ENCODE peak calls at places on chromosome 13, in six cellular contexts. Z is CD8-positive, alpha-beta T cell; G is RWPE1; H is Peyer's patch; X is IMR-90; Y is tibial artery. J is an unnamed sample.

GRCh38 chr13:108037348-108037747 is 178.0 kb downstream of the LIG4 start:
- DNase-seq in H (no peak), G (no peak), Z (no peak), Y (no peak), X (no peak), J (no peak)

GRCh38 chr13:46934749-46935148 is 37.9 kb upstream of the HTR2A start:
- DNase-seq in H (no peak), X (no peak), G (no peak), Y (no peak), Z (no peak), J (no peak)

GRCh38 chr13:39417643-39418042 is 185.3 kb downstream of the LHFPL6 start:
- DNase-seq in Z (no peak), G (peak), H (no peak), X (peak), Y (no peak), J (no peak)

GRCh38 chr13:113817860-113818691 is 45.8 kb downstream of the GAS6 start:
- DNase-seq in H (no peak), X (no peak), Y (no peak), G (no peak), Z (no peak), J (peak)

GRCh38 chr13:28574617-28575142 is 79.8 kb upstream of the FLT1 start:
- DNase-seq in H (peak), Y (no peak), X (peak), Z (no peak), G (peak), J (peak)

GRCh38 chr13:31225180-31225579 is 25.4 kb downstream of the B3GLCT start:
- DNase-seq in G (no peak), X (no peak), H (no peak), Z (no peak), Y (no peak), J (no peak)

GRCh38 chr13:114066956-114067355 is 65.5 kb downstream of the RASA3 start:
- DNase-seq in Z (no peak), Y (no peak), H (no peak), G (no peak), X (no peak), J (peak)

GRCh38 chr13:26561636-26562537 is 4.4 kb downstream of the WASF3 start:
- DNase-seq in X (peak), Y (no peak), G (no peak), Z (no peak), H (no peak), J (no peak)

GRCh38 chr13:104006625-104007061 is 940.4 kb upstream of the SLC10A2 start:
- DNase-seq in H (no peak), Z (no peak), G (no peak), Y (no peak), X (peak), J (no peak)

GRCh38 chr13:30120133-30120822 is 187.1 kb downstream of the KATNAL1 start:
- DNase-seq in G (no peak), H (no peak), Y (no peak), X (no peak), Z (no peak), J (no peak)

DNA sequence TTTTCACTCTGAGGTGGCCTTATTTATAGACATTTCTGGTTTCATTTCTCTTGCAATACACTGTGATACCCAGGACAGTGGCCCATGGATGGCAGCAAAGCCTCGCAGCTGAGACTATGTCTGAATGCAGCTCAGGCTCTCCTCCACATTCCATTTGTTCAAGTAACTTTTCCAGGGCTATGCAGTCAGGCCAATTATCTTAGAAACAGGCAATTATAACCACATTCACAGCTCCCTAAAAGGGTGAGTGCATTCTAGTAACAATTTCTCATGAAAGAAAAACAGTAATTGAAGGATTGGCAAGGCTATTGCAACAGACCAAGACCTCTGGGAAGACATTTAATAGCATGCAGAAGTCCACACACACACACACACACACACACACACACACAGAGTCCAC is 264.0 kb downstream of the TBC1D4 start:
- DNase-seq in Z (no peak), G (no peak), H (no peak), X (peak), Y (no peak), J (no peak)
- TF ChIP-seq CTCF in Z (no peak), G (no peak), H (no peak), X (no peak), Y (no peak), J (no peak)

DNA sequence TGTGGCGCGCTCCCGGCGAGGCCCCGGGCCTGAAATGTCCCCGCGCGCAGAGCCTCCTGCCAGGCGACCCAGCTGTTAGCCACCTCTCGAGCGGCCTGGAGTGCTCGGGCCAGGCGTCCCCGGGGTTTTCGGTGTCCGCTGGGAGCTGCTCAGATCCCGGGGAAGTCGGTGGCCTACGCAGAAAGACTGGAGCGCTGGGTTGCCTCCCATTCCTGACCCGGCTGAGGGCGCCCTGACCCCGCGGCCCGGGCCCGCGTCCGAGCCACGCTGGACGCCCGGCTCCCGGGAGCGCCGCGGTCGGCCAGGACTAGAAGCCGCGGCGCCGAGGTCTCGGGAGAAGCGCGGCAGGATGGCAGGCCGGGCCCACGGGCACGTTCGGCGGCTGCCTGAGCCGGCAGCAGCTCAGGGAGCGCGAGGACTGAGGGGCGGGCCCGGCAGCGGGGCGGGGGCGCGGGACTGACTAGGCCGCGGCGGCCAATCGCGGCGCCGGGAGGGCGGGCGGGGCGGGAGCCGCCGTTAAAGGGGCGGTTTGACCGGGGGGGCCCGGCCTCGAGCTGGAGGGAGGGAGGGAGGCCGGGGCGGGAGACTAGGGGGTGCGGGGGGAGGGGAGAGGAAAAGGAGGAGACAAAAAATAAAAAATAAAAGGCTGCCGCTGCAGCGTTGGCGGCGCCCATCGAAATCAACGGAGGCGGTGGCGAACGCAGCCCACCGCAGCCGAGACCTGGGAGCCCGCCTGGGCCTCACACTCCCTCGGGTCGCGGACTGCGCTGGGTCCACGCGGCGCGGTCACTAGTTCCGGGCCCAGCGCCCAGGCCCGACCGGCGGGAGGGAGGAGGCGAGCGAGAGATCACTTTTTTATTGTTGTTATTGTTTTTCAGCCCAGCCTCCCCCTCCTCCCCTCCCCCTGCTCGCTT is 1.1 kb upstream of the ZIC2 start:
- DNase-seq in Z (peak), G (peak), X (peak), H (peak), Y (peak), J (peak)
- H3K27ac ChIP-seq in Z (no peak), G (peak), X (no peak), H (no peak), Y (no peak), J (no peak)

GRCh38 chr13:106129273-106129672 is 406.2 kb downstream of the EFNB2 start:
- DNase-seq in Y (no peak), Z (no peak), G (no peak), X (no peak), H (no peak), J (no peak)

GRCh38 chr13:106138620-106139019 is 396.8 kb downstream of the EFNB2 start:
- DNase-seq in X (no peak), Y (no peak), G (no peak), Z (no peak), H (no peak), J (no peak)

GRCh38 chr13:106129993-106130392 is 405.5 kb downstream of the EFNB2 start:
- DNase-seq in X (no peak), Y (no peak), G (no peak), Z (no peak), H (no peak), J (no peak)

GRCh38 chr13:106132216-106132615 is 403.2 kb downstream of the EFNB2 start:
- DNase-seq in G (peak), Y (no peak), H (no peak), X (no peak), Z (no peak), J (no peak)

GRCh38 chr13:106133025-106133424 is 402.4 kb downstream of the EFNB2 start:
- DNase-seq in G (peak), Z (no peak), H (no peak), X (peak), Y (no peak), J (no peak)
- TF ChIP-seq CTCF in G (no peak), Z (no peak), H (no peak), X (no peak), Y (no peak), J (no peak)

GRCh38 chr13:41548870-41549269 is 91.5 kb downstream of the RGCC start:
- DNase-seq in Z (no peak), X (no peak), G (no peak), Y (no peak), H (no peak), J (no peak)
- H3K27ac ChIP-seq in Z (no peak), X (no peak), G (no peak), Y (no peak), H (no peak), J (no peak)

GRCh38 chr13:51867062-51867461 is 5.3 kb downstream of the CCDC70 start:
- DNase-seq in X (no peak), Z (no peak), Y (no peak), G (no peak), H (no peak), J (no peak)

GRCh38 chr13:51861728-51862300 is at the start of gene CCDC70:
- DNase-seq in H (no peak), Y (no peak), X (peak), Z (no peak), G (peak), J (no peak)

GRCh38 chr13:51862965-51863364 is 1.2 kb downstream of the CCDC70 start:
- DNase-seq in X (no peak), H (no peak), Y (no peak), G (no peak), Z (no peak), J (no peak)

GRCh38 chr13:51869921-51870320 is 8.2 kb downstream of the CCDC70 start:
- DNase-seq in Y (no peak), H (no peak), Z (no peak), X (no peak), G (no peak), J (no peak)

GRCh38 chr13:51865838-51866237 is 4.1 kb downstream of the CCDC70 start:
- DNase-seq in H (no peak), G (no peak), X (no peak), Z (no peak), Y (no peak), J (no peak)
- TF ChIP-seq CTCF in H (no peak), G (no peak), X (no peak), Z (no peak), Y (no peak), J (no peak)

GRCh38 chr13:110525328-110526319 is 35.9 kb downstream of the RAB20 start:
- DNase-seq in Y (no peak), H (peak), Z (no peak), G (no peak), X (no peak), J (peak)
- H3K27ac ChIP-seq in Y (peak), H (peak), Z (no peak), G (no peak), X (no peak), J (peak)

J was measured in left lung.